ENCODE peak calls at places on chromosomes 16 and 17, in four cellular contexts. M is GM12878, Y is K562, P is HepG2. H is an unnamed sample.

GRCh38 chr16:2716948-2717347 is 3.1 kb downstream of the PRSS27 start:
- DNase-seq in M (no peak), Y (no peak), P (no peak), H (no peak)

GRCh38 chr16:88649195-88649923 is 1.5 kb downstream of the CYBA start:
- DNase-seq in M (no peak), Y (no peak), P (peak; percentile 68), H (no peak)

GRCh38 chr17:6995500-6996255 is at the start of gene ALOX12:
- DNase-seq in M (no peak), Y (no peak), P (no peak), H (peak; percentile 77)

GRCh38 chr17:54900457-54901229 is at the start of gene TOM1L1:
- DNase-seq in M (no peak), Y (peak; percentile 83), P (peak; percentile 87), H (peak; percentile 81)

GRCh38 chr16:50909831-50910697 is 168.2 kb downstream of the CYLD start:
- DNase-seq in M (no peak), Y (no peak), P (no peak), H (no peak)

GRCh38 chr17:7462474-7463367 is 16.7 kb downstream of the ZBTB4 start:
- DNase-seq in M (no peak), Y (no peak), P (no peak), H (no peak)

GRCh38 chr16:88731699-88732098 is 25.4 kb downstream of the CTU2 start:
- DNase-seq in M (no peak), Y (peak; percentile 76), P (no peak), H (no peak)

GRCh38 chr17:6556121-6557039 is at the start of gene PITPNM3:
- DNase-seq in M (no peak), Y (peak; percentile 78), P (no peak), H (peak; percentile 42)

GRCh38 chr17:41777157-41777578 is 9.3 kb downstream of the JUP start:
- DNase-seq in M (no peak), Y (no peak), P (peak; percentile 64), H (peak; percentile 34)

GRCh38 chr16:57383276-57384247 is 11.3 kb downstream of the CX3CL1 start:
- DNase-seq in M (no peak), Y (no peak), P (peak; percentile 44), H (no peak)

GRCh38 chr16:67709050-67709449 is 10.1 kb downstream of the GFOD2 start:
- DNase-seq in M (no peak), Y (no peak), P (no peak), H (no peak)

GRCh38 chr17:46925185-46925858 is 2.4 kb downstream of the GOSR2 start:
- DNase-seq in M (no peak), Y (no peak), P (peak; percentile 40), H (no peak)

GRCh38 chr17:35789044-35789443 is 6.4 kb downstream of the MMP28 start:
- DNase-seq in M (no peak), Y (no peak), P (no peak), H (no peak)

GRCh38 chr17:35786941-35787432 is 8.5 kb downstream of the MMP28 start:
- DNase-seq in M (no peak), Y (no peak), P (no peak), H (no peak)

GRCh38 chr17:35790826-35791225 is 4.6 kb downstream of the MMP28 start:
- DNase-seq in M (no peak), Y (no peak), P (no peak), H (no peak)

GRCh38 chr17:35791681-35792350 is 3.6 kb downstream of the MMP28 start:
- DNase-seq in M (no peak), Y (peak; percentile 5), P (no peak), H (no peak)

GRCh38 chr17:35788504-35788998 is 6.9 kb downstream of the MMP28 start:
- DNase-seq in M (no peak), Y (no peak), P (no peak), H (no peak)
- TF ChIP-seq ETV6 in M (no peak), Y (no peak), P (no peak), H (no peak)

GRCh38 chr17:81885869-81886548 is 5.4 kb downstream of the ALYREF start:
- DNase-seq in M (no peak), Y (peak; percentile 11), P (no peak), H (no peak)
- TF ChIP-seq ETV6 in M (no peak), Y (no peak), P (no peak), H (no peak)

GRCh38 chr17:30357476-30357875 is 21.3 kb upstream of the CPD start:
- DNase-seq in M (no peak), Y (no peak), P (no peak), H (no peak)

GRCh38 chr17:30358055-30358760 is 20.5 kb upstream of the CPD start:
- DNase-seq in M (no peak), Y (no peak), P (no peak), H (no peak)

GRCh38 chr17:30351730-30352129 is 17.9 kb upstream of the TMIGD1 start:
- DNase-seq in M (no peak), Y (no peak), P (no peak), H (no peak)

GRCh38 chr17:30352247-30352814 is 18.5 kb upstream of the TMIGD1 start:
- DNase-seq in M (no peak), Y (no peak), P (peak; percentile 57), H (no peak)

GRCh38 chr17:30354731-30355130 is 20.9 kb upstream of the TMIGD1 start:
- DNase-seq in M (no peak), Y (no peak), P (no peak), H (no peak)
- TF ChIP-seq ETV6 in M (no peak), Y (no peak), P (no peak), H (no peak)

GRCh38 chr17:31524926-31525800 is 133.7 kb downstream of the RAB11FIP4 start:
- DNase-seq in M (no peak), Y (peak; percentile 88), P (peak; percentile 61), H (peak; percentile 97)
- TF ChIP-seq ETV6 in M (no peak), Y (no peak), P (no peak), H (no peak)

DNA sequence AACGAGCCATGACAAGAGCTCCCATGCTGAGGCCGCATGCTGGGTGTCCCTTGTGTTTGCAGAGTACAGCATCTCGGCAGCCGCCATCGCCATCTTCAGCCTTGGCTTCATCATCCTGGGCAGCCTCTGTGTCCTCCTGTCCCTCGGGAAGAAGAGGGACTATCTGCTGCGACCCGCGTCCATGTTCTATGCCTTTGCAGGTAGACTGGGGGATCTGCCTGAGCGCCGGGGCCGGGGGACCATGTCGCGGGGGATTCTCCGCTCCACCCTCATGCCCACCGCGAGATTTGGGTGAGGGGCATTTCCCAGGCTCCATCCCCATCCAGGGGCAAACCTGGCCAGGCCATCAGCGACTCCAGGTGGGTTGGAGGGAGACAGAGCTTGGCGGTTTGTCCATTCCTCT is 10.7 kb downstream of the CACNG1 start:
- DNase-seq in M (no peak), Y (no peak), P (no peak), H (no peak)
- TF ChIP-seq ETV6 in M (no peak), Y (no peak), P (no peak), H (no peak)

DNA sequence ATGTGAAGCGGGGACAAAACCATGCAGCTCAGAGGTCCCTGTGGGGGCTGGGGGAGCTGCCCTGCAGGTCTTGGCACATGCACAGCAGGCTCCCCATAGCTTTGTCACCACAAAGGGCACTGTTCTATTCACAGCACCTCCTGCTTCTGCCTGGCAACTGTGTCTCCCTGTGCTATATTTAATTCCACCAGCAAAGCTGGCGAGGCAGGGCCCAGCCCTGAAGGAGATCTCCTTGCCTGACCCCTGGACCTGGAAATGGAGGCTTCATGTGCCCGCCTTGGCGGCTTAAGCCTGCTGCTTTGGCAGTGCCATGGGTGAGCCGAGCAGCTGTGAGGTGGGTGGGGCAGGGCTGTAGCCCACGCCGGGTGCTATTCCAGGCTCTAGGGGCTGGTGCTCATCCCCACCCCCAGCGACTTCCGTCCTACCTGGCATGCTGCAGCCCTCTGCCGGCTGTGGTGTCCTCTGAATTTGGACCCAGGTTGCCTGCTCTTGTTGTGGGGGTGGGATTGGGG is 6.8 kb downstream of the LDHD start:
- DNase-seq in M (no peak), Y (no peak), P (no peak), H (no peak)
- TF ChIP-seq ETV6 in M (no peak), Y (no peak), P (no peak), H (no peak)

GRCh38 chr17:17387461-17388362 is 84.5 kb downstream of the NT5M start:
- DNase-seq in M (no peak), Y (peak; percentile 52), P (peak; percentile 77), H (peak; percentile 75)

GRCh38 chr17:17387017-17387416 is 83.8 kb downstream of the NT5M start:
- DNase-seq in M (no peak), Y (no peak), P (no peak), H (no peak)

GRCh38 chr17:17384961-17385360 is 81.8 kb downstream of the NT5M start:
- DNase-seq in M (no peak), Y (no peak), P (no peak), H (no peak)

GRCh38 chr17:17385502-17385901 is 82.3 kb downstream of the NT5M start:
- DNase-seq in M (no peak), Y (no peak), P (no peak), H (no peak)

DNA sequence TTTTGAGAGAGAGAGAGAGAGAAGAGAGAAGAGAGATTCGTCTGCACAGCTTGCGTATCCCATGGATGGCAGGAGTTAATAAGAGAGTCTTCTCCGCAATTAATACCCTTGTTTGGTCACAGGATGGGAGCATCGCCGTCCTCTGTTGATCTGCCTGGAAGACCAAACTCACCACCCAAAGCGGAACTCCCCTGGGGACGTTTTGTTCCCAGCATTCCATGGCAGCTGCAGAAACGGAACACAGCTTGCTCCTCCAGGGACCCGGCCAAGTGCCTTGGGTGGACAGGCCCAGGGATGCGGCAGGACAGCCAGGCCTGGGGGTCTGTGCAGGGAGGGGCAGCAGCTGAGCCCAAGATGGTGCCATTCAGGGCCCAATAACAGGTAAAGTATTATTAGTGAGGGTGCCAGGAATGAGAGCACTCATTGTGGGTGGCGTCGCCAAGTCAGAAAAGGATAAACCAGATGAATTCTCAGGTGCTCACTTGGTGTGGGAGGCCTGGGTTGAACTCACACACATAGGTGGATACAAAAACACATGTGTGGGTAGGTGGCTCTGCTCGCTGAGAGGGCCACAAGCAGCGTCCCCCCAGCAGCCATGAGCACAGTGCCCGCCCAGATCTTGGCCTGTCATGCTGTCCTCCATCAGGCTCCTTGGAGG is 83.1 kb downstream of the NT5M start:
- DNase-seq in M (no peak), Y (no peak), P (no peak), H (no peak)
- TF ChIP-seq ETV6 in M (no peak), Y (no peak), P (no peak), H (no peak)

GRCh38 chr16:81652798-81653505 is 126.1 kb upstream of the PLCG2 start:
- DNase-seq in M (no peak), Y (no peak), P (no peak), H (peak; percentile 38)

GRCh38 chr16:81650982-81651562 is 128.0 kb upstream of the PLCG2 start:
- DNase-seq in M (no peak), Y (peak; percentile 66), P (no peak), H (peak; percentile 66)

GRCh38 chr16:81649561-81649960 is 129.5 kb upstream of the PLCG2 start:
- DNase-seq in M (no peak), Y (no peak), P (no peak), H (no peak)

GRCh38 chr16:81651758-81652718 is 127.1 kb upstream of the PLCG2 start:
- DNase-seq in M (no peak), Y (peak; percentile 82), P (no peak), H (no peak)

DNA sequence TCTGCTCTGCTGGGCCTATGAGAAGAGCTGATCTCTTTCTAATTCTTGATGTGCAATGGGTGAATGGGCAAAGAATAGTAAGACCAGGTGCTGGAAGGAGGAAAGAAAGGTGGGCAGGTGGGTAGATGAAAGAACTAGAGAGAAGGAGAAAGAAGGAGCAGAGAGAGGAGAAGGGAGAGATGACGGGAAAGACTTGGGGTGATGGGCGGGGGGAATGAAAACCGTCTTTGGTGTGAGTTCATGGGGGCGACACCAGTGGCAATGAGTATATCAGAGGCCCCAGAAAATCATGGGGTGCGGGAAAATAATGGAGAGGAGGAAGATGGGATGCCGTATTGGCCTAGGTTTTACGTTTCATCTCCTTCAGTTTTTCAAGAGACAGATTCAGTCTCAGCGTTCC is 128.8 kb upstream of the PLCG2 start:
- DNase-seq in M (no peak), Y (no peak), P (no peak), H (no peak)
- TF ChIP-seq ETV6 in M (no peak), Y (no peak), P (no peak), H (no peak)